ENCODE peak calls at places on chromosomes 5 and 9, in six cellular contexts. W is H1, C is K562, V is GM12878, X is HCT116, K is SK-N-SH. E is an unnamed sample.

GRCh38 chr5:132103380-132103951 is 29.9 kb downstream of the CSF2 start:
- DNase-seq in V (peak; percentile 78), X (peak; percentile 86), C (peak; percentile 75), W (no peak), K (peak; percentile 43), E (peak; percentile 48)

GRCh38 chr9:15696979-15697378 is 144.1 kb downstream of the CCDC171 start:
- DNase-seq in C (no peak), X (no peak), W (no peak), V (no peak), K (no peak), E (no peak)

GRCh38 chr5:42655982-42656660 is 100.5 kb upstream of the CCDC152 start:
- DNase-seq in W (no peak), X (no peak), V (no peak), C (no peak), K (no peak), E (no peak)

GRCh38 chr5:174876-175465 is 16.3 kb upstream of the LRRC14B start:
- DNase-seq in W (no peak), K (no peak), C (no peak), V (no peak), X (no peak), E (no peak)

GRCh38 chr9:93677641-93678136 is 101.3 kb downstream of the PHF2 start:
- DNase-seq in X (no peak), W (no peak), C (no peak), K (peak; percentile 5), V (no peak), E (no peak)

GRCh38 chr5:1268666-1269065 is 26.2 kb downstream of the TERT start:
- DNase-seq in C (no peak), W (no peak), X (no peak), K (no peak), V (no peak), E (no peak)

GRCh38 chr5:150488519-150489357 is 19.2 kb upstream of the NDST1 start:
- DNase-seq in X (no peak), W (no peak), V (no peak), C (peak; percentile 73), K (no peak), E (no peak)

GRCh38 chr5:100904259-100904822 is 1.3 kb upstream of the ST8SIA4 start:
- DNase-seq in C (no peak), X (no peak), K (no peak), W (no peak), V (no peak), E (no peak)

GRCh38 chr5:82106806-82107205 is 135.0 kb downstream of the ATG10 start:
- DNase-seq in X (no peak), V (no peak), C (no peak), W (no peak), K (no peak), E (no peak)

GRCh38 chr9:38282756-38283155 is 109.7 kb upstream of the ALDH1B1 start:
- DNase-seq in W (no peak), V (no peak), C (no peak), K (no peak), X (no peak), E (no peak)

GRCh38 chr5:11012295-11012694 is 251.3 kb upstream of the DAP start:
- DNase-seq in C (no peak), X (no peak), K (no peak), V (no peak), W (no peak), E (no peak)

GRCh38 chr5:88172847-88173758 is 95.5 kb downstream of the TMEM161B start:
- DNase-seq in C (no peak), K (no peak), X (no peak), W (no peak), V (no peak), E (peak; percentile 63)

GRCh38 chr5:157473383-157474370 is 13.7 kb downstream of the NIPAL4 start:
- DNase-seq in C (no peak), X (no peak), W (no peak), K (no peak), V (no peak), E (no peak)

GRCh38 chr9:97911970-97912369 is 10.3 kb downstream of the TRMO start:
- DNase-seq in K (no peak), X (no peak), W (no peak), V (no peak), C (no peak), E (no peak)

GRCh38 chr9:22307013-22307711 is 139.5 kb upstream of the DMRTA1 start:
- DNase-seq in V (no peak), X (peak; percentile 54), K (no peak), C (no peak), W (no peak), E (peak; percentile 43)

GRCh38 chr5:15021286-15022046 is 149.9 kb upstream of the ANKH start:
- DNase-seq in X (no peak), V (no peak), K (no peak), W (no peak), C (no peak), E (no peak)

GRCh38 chr5:44574626-44575025 is 185.4 kb upstream of the FGF10 start:
- DNase-seq in K (no peak), V (no peak), C (no peak), X (no peak), W (no peak), E (no peak)

GRCh38 chr9:127892831-127893230 is 6.6 kb downstream of the ST6GALNAC6 start:
- DNase-seq in W (no peak), K (no peak), X (no peak), V (no peak), C (no peak), E (no peak)

GRCh38 chr5:66713998-66714397 is 117.8 kb downstream of the MAST4 start:
- DNase-seq in W (no peak), C (no peak), V (no peak), K (no peak), X (peak; percentile 8), E (no peak)

GRCh38 chr9:4849364-4849763 is 56.6 kb downstream of the RCL1 start:
- DNase-seq in K (no peak), C (no peak), V (no peak), X (no peak), W (no peak), E (peak; percentile 35)

GRCh38 chr5:157596449-157596848 is 20.9 kb upstream of the ADAM19 start:
- DNase-seq in K (no peak), V (peak; percentile 96), C (no peak), X (no peak), W (no peak), E (no peak)

GRCh38 chr5:109479260-109479860 is 69.6 kb upstream of the PJA2 start:
- DNase-seq in C (no peak), W (no peak), X (no peak), V (no peak), K (no peak), E (peak; percentile 18)

GRCh38 chr5:51043740-51044139 is 339.5 kb upstream of the ISL1 start:
- DNase-seq in C (no peak), V (no peak), W (no peak), X (no peak), K (no peak), E (no peak)

DNA sequence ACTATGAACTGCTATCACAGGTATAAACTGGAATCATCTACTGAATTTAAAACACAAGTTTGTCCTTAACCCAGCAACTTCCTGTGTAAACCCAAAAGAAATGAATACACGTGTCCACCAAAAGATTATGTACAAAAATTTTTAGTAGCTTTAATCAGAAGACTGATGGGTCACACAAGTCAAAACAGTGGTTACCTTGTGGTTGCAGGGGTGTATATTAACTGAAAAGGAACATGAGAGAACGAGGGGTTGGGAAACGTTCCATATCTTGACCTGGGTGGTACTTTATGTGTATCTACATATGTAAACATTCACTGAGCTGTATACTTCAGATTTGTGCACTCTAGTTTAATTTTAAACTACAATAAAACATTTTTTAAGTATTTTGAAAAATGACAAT is 18.6 kb downstream of the ZDHHC21 start:
- DNase-seq in X (no peak), K (no peak), C (no peak), W (no peak), V (no peak), E (no peak)
- TF ChIP-seq YY1 in X (no peak), K (no peak), C (no peak), W (no peak), V (no peak), E (no peak)

GRCh38 chr9:72158680-72159079 is 9.4 kb downstream of the GDA start:
- DNase-seq in V (no peak), C (no peak), W (no peak), K (no peak), X (no peak), E (no peak)

GRCh38 chr9:72155282-72155677 is 6.0 kb downstream of the GDA start:
- DNase-seq in K (no peak), C (no peak), X (no peak), V (no peak), W (no peak), E (no peak)

GRCh38 chr9:72154468-72155281 is 5.4 kb downstream of the GDA start:
- DNase-seq in C (no peak), K (no peak), X (no peak), W (no peak), V (peak; percentile 60), E (peak; percentile 85)

GRCh38 chr9:72160446-72161123 is 11.3 kb downstream of the GDA start:
- DNase-seq in W (no peak), X (no peak), V (no peak), C (no peak), K (no peak), E (no peak)

GRCh38 chr9:72156586-72156985 is 7.3 kb downstream of the GDA start:
- DNase-seq in K (no peak), X (no peak), W (no peak), V (no peak), C (no peak), E (no peak)
- TF ChIP-seq MAX in K (no peak), X (no peak), W (no peak), V (no peak), C (no peak), E (no peak)

DNA sequence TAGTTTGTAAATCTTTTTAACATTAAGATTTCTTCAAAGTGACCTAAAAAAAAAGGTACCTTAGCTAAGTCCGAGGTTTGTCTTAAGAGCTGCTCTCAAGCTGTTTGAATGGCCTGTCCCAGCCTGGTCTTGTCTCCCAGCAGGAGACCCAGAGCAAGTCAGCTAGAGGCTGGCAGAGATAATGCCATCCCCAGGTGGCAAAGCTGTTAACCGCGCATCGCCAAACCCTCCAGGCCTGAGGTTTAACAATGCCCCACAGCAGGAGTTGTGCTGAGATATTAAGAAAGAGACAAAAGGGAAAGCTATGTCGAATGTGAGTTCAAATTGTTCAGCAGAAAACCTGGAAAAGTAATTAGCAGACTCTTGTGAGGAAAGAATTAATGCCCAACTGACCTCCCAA is 187.2 kb downstream of the FSTL4 start:
- DNase-seq in W (peak; percentile 53), V (no peak), K (no peak), X (no peak), C (no peak), E (no peak)
- TF ChIP-seq YY1 in W (peak; percentile 67), V (no peak), K (no peak), X (no peak), C (no peak), E (no peak)

DNA sequence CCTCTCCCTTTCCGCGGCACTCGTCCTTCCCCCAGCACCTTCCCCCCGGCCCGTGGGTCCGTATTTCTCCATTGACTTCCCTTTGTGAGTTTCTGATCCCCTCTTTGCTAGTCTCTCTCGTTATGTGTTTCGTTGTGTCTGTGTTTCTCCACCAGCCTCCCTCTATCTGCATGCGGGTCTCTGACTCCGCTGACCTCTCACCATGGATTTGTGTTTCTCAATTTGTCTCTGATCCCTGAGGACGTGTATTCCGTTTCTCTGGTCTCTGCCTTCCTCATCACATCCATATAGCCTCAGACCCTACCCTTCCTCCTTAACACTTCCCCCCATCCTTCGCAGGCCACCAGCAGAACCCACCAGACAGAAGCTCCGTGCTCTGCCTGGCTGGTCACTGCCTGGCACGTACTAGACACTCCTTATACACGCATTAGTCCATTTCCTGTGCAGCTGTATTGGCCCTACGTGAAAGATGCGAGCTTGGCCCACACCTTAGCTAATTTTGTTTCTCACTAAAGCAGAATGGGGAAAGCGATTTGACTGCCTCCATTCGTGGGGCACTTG is 606 bp downstream of the B4GALT7 start:
- DNase-seq in X (no peak), C (no peak), W (no peak), V (no peak), K (no peak), E (no peak)
- TF ChIP-seq MAX in X (no peak), C (no peak), W (no peak), V (no peak), K (no peak), E (no peak)